ENCODE peak calls at places on chromosomes 2 and 18, in ten cellular contexts. G is COR-L47; B is heart right ventricle; J is M059J; F is BE2C; R is brain microvascular endothelial cell; Z is stimulated activated CD4-positive, alpha-beta T cell treated with anti-CD3 and anti-CD28 coated beads, Interleukin-1b, Interleukin-23, amount 100 ng/mL, for 4 hours; Q is T-helper 2 cell; S is A549; P is stimulated activated naive CD8-positive, alpha-beta T cell treated with anti-CD3 and anti-CD28 coated beads, Interleukin-15, Interleukin-2, amounts not matched to agents 100 U/mL and 50 U/mL, for 24 hours. W is an unnamed sample.

GRCh38 chr2:240956161-240956934 is 42.1 kb upstream of the SNED1 start:
- DNase-seq in G (no peak), B (no peak), J (no peak), F (no peak), R (no peak), Z (no peak), Q (no peak), S (no peak), P (no peak), W (no peak)

GRCh38 chr18:35553300-35553699 is 28.2 kb upstream of the GALNT1 start:
- DNase-seq in G (no peak), B (no peak), J (no peak), F (no peak), R (no peak), Z (no peak), Q (no peak), S (no peak), P (no peak), W (no peak)

GRCh38 chr2:145123606-145124005 is 603.7 kb upstream of the ZEB2 start:
- DNase-seq in G (no peak), B (peak), J (peak), F (peak), R (no peak), Z (no peak), Q (no peak), S (no peak), P (no peak), W (no peak)

GRCh38 chr18:69380324-69380723 is 20.4 kb upstream of the DOK6 start:
- DNase-seq in G (no peak), B (no peak), J (no peak), F (no peak), R (no peak), Z (no peak), Q (no peak), S (no peak), P (no peak), W (no peak)

GRCh38 chr18:136433-136832 is 21.9 kb upstream of the USP14 start:
- DNase-seq in G (no peak), B (no peak), J (peak), F (peak), R (no peak), Z (peak), Q (no peak), S (no peak), P (peak), W (no peak)

GRCh38 chr2:23135481-23136100 is 249.4 kb upstream of the KLHL29 start:
- DNase-seq in G (no peak), B (peak), J (peak), F (no peak), R (no peak), Z (no peak), Q (no peak), S (no peak), P (no peak), W (peak)

GRCh38 chr2:10614940-10615339 is 74.8 kb downstream of the NOL10 start:
- DNase-seq in G (peak), B (no peak), J (peak), F (peak), R (no peak), Z (no peak), Q (no peak), S (no peak), P (no peak), W (no peak)

GRCh38 chr2:70851704-70852103 is 16.1 kb upstream of the CD207 start:
- DNase-seq in G (no peak), B (no peak), J (peak), F (no peak), R (no peak), Z (peak), Q (no peak), S (no peak), P (no peak), W (no peak)

GRCh38 chr2:135590594-135591290 is 59.5 kb downstream of the R3HDM1 start:
- DNase-seq in G (no peak), B (no peak), J (no peak), F (no peak), R (no peak), Z (no peak), Q (no peak), S (no peak), P (no peak), W (no peak)

GRCh38 chr2:235644191-235644590 is 150.3 kb downstream of the AGAP1 start:
- DNase-seq in G (no peak), B (no peak), J (no peak), F (no peak), R (no peak), Z (no peak), Q (no peak), S (no peak), P (no peak), W (no peak)

GRCh38 chr2:146317959-146318358 is 1526.9 kb upstream of the ACVR2A start:
- DNase-seq in G (no peak), B (no peak), J (peak), F (no peak), R (peak), Z (no peak), Q (no peak), S (no peak), P (no peak), W (no peak)

GRCh38 chr2:102018823-102019445 is 27.2 kb downstream of the IL1R2 start:
- DNase-seq in G (no peak), B (no peak), J (no peak), F (no peak), R (no peak), Z (no peak), Q (no peak), S (no peak), P (no peak), W (no peak)

GRCh38 chr18:33194793-33195192 is 245.7 kb downstream of the CCDC178 start:
- DNase-seq in G (no peak), B (no peak), J (no peak), F (no peak), R (no peak), Z (no peak), Q (no peak), S (no peak), P (no peak), W (no peak)

GRCh38 chr2:105786231-105787230 is 41.8 kb downstream of the NCK2 start:
- DNase-seq in G (no peak), B (no peak), J (no peak), F (no peak), R (no peak), Z (no peak), Q (no peak), S (no peak), P (peak), W (no peak)

GRCh38 chr2:8633186-8633734 is 48.6 kb upstream of the ID2 start:
- DNase-seq in G (no peak), B (no peak), J (no peak), F (no peak), R (no peak), Z (no peak), Q (no peak), S (peak), P (no peak), W (no peak)

GRCh38 chr2:60882971-60883753 is 1.8 kb downstream of the REL start:
- DNase-seq in G (no peak), B (no peak), J (peak), F (no peak), R (peak), Z (no peak), Q (no peak), S (no peak), P (peak), W (no peak)

GRCh38 chr2:112938904-112939303 is 27.9 kb downstream of the IL37 start:
- DNase-seq in G (no peak), B (no peak), J (peak), F (no peak), R (peak), Z (no peak), Q (no peak), S (no peak), P (no peak), W (no peak)

GRCh38 chr2:209426432-209426831 is 2.6 kb downstream of the MAP2 start:
- DNase-seq in G (peak), B (no peak), J (peak), F (no peak), R (no peak), Z (no peak), Q (no peak), S (no peak), P (no peak), W (peak)